ENCODE peak calls at places on chromosomes 6 and 20, in eight cellular contexts. B is SJSA1; Y is AG04450; M is naive thymus-derived CD4-positive, alpha-beta T cell; D is adrenal gland; Q is body of pancreas; T is left ventricle myocardium inferior; L is left lung. P is an unnamed sample.

GRCh38 chr20:54618412-54618811 is 143.0 kb downstream of the DOK5 start:
- DNase-seq in Q (no peak), D (no peak), Y (no peak), T (no peak), M (no peak), L (no peak), B (no peak), P (no peak)

GRCh38 chr6:34791842-34792604 is at the start of gene BLTP3A:
- DNase-seq in T (peak), L (peak), D (peak), Y (no peak), M (peak), B (peak), Q (peak), P (peak)

GRCh38 chr6:10414766-10415592 is at the start of gene TFAP2A:
- DNase-seq in B (peak), D (no peak), M (no peak), Y (no peak), Q (no peak), L (no peak), T (no peak), P (no peak)

GRCh38 chr6:101762851-101763250 is 369.3 kb downstream of the GRIK2 start:
- DNase-seq in M (no peak), D (no peak), Y (no peak), B (no peak), Q (no peak), L (no peak), T (no peak), P (no peak)

GRCh38 chr20:58372836-58373235 is 16.2 kb upstream of the VAPB start:
- DNase-seq in T (no peak), D (no peak), Y (no peak), Q (no peak), L (peak), M (no peak), B (no peak), P (no peak)

GRCh38 chr6:144013486-144013909 is 5.4 kb upstream of the PLAGL1 start:
- DNase-seq in Y (peak), D (peak), B (peak), L (peak), M (peak), Q (peak), T (peak), P (peak)

GRCh38 chr6:41097467-41098090 is 24.8 kb downstream of the NFYA start:
- DNase-seq in M (no peak), T (no peak), L (no peak), Q (no peak), Y (no peak), D (no peak), B (no peak), P (no peak)

GRCh38 chr20:53960586-53961386 is 109.6 kb downstream of the BCAS1 start:
- DNase-seq in T (no peak), B (no peak), M (no peak), D (no peak), Y (no peak), Q (no peak), L (no peak), P (no peak)

GRCh38 chr6:1580109-1580508 is 29.6 kb upstream of the FOXC1 start:
- DNase-seq in B (no peak), D (no peak), T (no peak), Y (no peak), Q (no peak), M (no peak), L (no peak), P (no peak)

GRCh38 chr6:163427498-163428254 is 13.2 kb downstream of the QKI start:
- DNase-seq in T (no peak), Y (peak), Q (no peak), D (no peak), B (no peak), L (no peak), M (peak), P (no peak)

GRCh38 chr20:52975024-52975732 is 3.0 kb downstream of the TSHZ2 start:
- DNase-seq in Y (no peak), B (no peak), L (no peak), M (no peak), T (no peak), D (peak), Q (no peak), P (no peak)

DNA sequence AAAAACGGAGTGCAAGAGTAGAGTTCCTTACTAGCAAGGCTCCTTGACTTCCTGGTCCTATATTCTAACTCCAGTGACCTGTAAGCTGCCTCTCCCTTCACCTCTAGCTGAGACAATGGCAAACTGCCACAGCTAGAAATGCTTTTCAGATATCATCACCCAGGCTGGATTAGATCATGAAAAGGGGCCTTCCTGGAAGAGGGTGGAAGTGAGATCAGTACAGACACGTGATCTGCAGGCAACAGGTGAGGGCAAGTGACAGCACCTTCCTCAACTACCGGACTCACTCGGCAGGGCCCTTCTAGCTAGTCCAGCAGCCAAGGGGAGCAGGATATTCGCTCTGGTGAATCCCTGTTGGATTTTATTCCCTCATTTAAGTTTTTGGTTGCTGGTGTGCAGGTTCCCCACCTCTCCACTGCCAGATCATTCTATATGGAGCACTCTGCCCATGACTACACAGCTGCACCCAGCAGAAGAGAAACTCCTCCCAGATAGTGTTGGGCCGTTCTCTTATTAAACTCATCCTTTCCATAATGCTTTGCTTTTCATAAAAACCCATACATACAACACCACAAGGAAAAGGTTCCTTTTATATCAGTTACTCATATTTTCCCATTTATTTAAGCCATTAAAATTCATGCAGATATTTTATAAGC is 26.4 kb upstream of the FAM83C start:
- DNase-seq in M (no peak), B (no peak), Q (peak), D (no peak), Y (no peak), T (no peak), L (no peak), P (peak)
- H3K27ac ChIP-seq in M (no peak), B (peak), Q (peak), D (no peak), Y (peak), T (peak), L (peak), P (peak)

DNA sequence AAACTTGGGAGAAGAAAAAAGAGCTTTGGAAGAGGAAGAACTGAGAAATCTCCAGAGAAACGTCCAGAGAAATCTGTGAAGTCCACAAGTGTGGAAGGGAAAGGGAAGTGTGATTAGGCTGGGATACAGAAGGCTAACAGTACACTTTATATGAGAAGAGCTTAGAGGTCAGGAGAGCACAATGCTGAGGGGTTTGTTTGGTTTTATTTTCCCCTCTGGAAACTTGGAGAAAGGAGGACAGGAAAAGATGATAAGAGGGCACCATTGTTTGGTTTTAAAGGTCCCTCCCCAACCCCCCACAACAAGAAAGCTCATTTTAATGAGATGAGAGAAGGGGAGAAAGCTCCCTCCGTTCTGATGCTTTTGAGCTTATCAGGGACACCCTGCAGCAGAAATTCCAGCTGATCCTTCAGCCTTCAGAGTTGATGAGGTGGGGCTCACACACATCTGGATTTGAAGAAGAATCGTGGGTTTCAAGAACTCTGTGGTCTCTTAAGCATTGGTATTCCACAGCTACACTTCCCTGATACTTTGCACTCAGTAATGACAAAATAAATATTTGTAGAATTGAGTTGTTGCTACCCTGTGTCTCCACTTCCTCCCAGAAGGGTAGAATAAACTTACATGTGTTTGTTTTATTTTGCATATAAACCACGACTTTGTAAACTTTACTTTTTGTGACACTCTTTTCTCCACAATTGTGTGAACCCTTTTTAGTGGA is 1.9 kb downstream of the NT5E start:
- DNase-seq in B (no peak), L (no peak), T (no peak), M (no peak), D (no peak), Y (no peak), Q (no peak), P (no peak)
- H3K4me3 ChIP-seq in B (peak), L (no peak), T (peak), M (no peak), D (peak), Y (peak), Q (no peak), P (peak)

DNA sequence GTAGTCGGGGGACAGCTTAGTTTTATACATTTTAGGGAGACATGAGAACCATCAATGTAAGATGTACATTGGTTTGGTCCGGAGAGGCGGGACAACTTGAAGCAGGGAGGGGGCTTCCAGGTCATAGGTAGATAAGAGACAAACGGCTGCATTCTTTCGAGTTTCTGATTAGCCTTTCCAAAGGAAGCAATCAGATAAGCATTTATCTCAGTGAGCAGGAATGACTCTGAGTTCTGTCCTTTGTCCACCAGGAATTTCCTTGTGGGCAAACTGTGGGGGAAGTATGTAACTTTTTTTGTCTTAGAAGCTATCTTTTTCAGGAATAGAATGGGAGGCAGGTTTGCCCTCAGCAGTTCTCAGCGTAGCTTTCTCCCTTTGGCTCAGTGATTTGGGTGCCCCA is 1.4 kb downstream of the YTHDF1 start:
- DNase-seq in M (no peak), L (no peak), Y (no peak), D (no peak), T (no peak), B (no peak), Q (no peak), P (no peak)
- H3K27ac ChIP-seq in M (peak), L (no peak), Y (no peak), D (no peak), T (no peak), B (no peak), Q (no peak), P (no peak)

DNA sequence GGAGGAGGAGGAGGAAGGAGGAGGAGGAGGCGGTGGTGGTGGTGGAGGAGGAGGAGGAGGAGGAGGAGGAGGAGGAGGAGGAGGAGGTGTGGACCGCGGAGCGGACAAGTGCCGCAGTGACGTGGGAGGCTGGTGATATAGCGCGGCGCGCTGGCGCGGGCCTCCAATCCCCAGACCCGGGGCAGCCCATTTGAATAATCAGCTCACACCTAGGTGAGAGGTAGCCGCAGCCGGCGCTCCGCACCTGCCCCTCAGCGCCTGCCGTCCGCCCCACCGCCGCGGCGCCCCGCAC is 204 bp upstream of the FOXA2 start:
- DNase-seq in T (no peak), Q (peak), D (no peak), B (no peak), Y (no peak), L (peak), M (no peak), P (peak)
- H3K4me3 ChIP-seq in T (peak), Q (peak), D (no peak), B (peak), Y (no peak), L (peak), M (no peak), P (peak)

DNA sequence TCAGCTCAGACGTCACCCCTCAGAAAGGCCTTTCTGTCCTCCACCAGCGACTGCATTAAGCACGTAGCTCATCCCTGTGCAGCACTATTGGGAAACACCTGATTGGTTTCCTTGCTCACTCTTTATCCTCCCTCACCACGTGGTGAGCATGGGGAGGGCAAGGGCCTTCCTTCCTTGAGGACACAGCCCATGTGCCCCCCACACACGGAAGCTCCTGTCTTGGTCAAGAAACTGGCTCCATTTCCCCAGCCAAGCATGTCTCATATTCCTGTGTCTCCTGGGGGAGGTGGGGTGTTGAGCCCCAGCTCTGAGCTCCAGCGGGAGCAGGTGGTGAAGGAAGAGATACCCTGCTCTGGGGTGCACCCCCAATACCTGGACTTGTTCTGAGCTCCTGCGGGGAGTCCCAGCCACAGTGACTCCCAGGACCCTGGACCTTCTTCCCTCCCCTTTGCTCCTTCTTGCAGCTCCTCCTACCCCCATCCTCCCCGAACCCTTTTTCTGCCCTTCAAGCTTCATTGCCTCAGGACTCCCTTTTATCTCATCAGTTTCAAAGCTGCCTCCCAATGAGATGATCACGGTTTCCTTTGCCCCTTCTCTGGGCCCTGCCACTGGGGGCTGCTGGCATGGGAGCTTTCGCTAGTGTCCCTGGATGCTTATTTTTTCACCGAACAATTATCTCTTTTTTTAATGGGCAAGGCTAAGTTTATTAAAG is 230.1 kb downstream of the TFAP2C start:
- DNase-seq in M (no peak), T (no peak), B (no peak), L (no peak), Q (no peak), Y (no peak), D (no peak), P (no peak)
- H3K27ac ChIP-seq in M (no peak), T (no peak), B (no peak), L (no peak), Q (no peak), Y (no peak), D (no peak), P (no peak)

GRCh38 chr6:26183237-26183580 is 96.0 kb downstream of the HFE start:
- DNase-seq in T (no peak), D (no peak), B (no peak), Y (no peak), Q (no peak), L (no peak), M (no peak), P (no peak)
- H3K4me3 ChIP-seq in T (peak), D (peak), B (peak), Y (peak), Q (peak), L (peak), M (peak), P (peak)

DNA sequence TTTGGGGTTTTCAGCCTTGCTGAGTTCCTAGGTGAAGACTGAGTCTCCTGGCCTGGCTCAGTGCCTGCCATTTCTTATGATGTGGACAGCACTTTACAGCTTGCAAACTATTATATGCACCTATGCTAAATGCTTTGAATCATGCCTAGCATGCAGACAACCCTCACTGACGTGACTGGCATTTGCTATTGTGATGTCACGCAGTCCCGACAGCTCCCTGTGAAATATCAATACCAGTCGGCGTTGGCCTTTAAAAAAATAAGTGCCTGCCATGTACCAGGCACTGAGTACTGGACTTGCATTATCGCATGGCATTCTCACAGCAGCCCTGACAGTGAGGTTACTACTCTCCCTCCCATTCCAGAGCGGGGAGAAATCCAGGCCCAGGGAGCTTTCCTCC is 35.5 kb downstream of the UQCC2 start:
- DNase-seq in M (no peak), L (no peak), Q (no peak), D (no peak), B (no peak), Y (no peak), T (no peak), P (no peak)
- H3K27ac ChIP-seq in M (no peak), L (no peak), Q (no peak), D (no peak), B (no peak), Y (no peak), T (no peak), P (no peak)

DNA sequence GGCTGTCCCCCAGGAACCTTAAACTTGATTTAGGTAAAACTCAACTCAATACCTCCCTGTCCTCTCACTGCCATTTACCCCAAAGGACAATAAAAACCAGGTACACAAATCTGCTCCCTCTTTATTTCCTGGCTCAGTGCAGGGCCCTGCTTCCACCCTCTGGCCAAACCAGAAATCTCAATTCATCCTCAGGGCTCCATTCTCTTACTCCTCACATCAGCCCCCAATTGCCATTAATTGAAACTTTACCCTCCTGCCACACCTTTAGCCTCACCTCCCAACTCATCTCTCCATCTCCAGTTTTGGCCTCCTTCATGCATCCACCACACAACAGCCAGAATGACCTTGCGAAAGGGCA is 10.5 kb downstream of the ZBTB2 start:
- DNase-seq in M (no peak), Y (no peak), T (no peak), D (no peak), B (no peak), Q (no peak), L (no peak), P (no peak)
- H3K4me3 ChIP-seq in M (peak), Y (no peak), T (no peak), D (peak), B (no peak), Q (no peak), L (no peak), P (no peak)